ENCODE peak calls at places on chromosome 17, in six cellular contexts. B is ovary, F is uterus, K is adrenal gland, W is H1, G is esophagus squamous epithelium. H is an unnamed sample.

GRCh38 chr17:50462446-50462845 is 6.2 kb downstream of the CHAD start:
- DNase-seq in G (no peak), K (no peak), B (no peak), F (no peak), W (no peak), H (no peak)

GRCh38 chr17:74119960-74120359 is 83.5 kb upstream of the RPL38 start:
- DNase-seq in K (no peak), B (no peak), W (no peak), F (no peak), G (no peak), H (no peak)

GRCh38 chr17:35841505-35841904 is 27.2 kb downstream of the HEATR9 start:
- DNase-seq in W (no peak), B (no peak), F (no peak), K (peak), G (no peak), H (no peak)

GRCh38 chr17:19363460-19364035 is 1.0 kb upstream of the B9D1 start:
- DNase-seq in G (no peak), K (no peak), B (peak), F (no peak), W (no peak), H (peak)

GRCh38 chr17:39236383-39236927 is 10.7 kb upstream of the STAC2 start:
- DNase-seq in B (no peak), K (no peak), W (no peak), G (no peak), F (no peak), H (no peak)

GRCh38 chr17:8963017-8963416 is 2.5 kb downstream of the PIK3R5 start:
- DNase-seq in W (no peak), B (no peak), K (no peak), G (no peak), F (no peak), H (no peak)

GRCh38 chr17:37220609-37220953 is 155.2 kb upstream of the C17orf78 start:
- DNase-seq in G (no peak), B (no peak), K (no peak), F (no peak), W (no peak), H (no peak)

GRCh38 chr17:59607061-59607460 is 12.6 kb upstream of the CLTC start:
- DNase-seq in B (no peak), K (no peak), W (no peak), G (no peak), F (no peak), H (no peak)

GRCh38 chr17:6800422-6801027 is 24.5 kb downstream of the FBXO39 start:
- DNase-seq in G (no peak), W (no peak), B (no peak), F (no peak), K (no peak), H (no peak)

GRCh38 chr17:81712468-81713003 is 452 bp downstream of the SLC25A10 start:
- DNase-seq in G (no peak), K (no peak), W (no peak), F (no peak), B (no peak), H (no peak)

GRCh38 chr17:82959242-82959930 is 119.6 kb upstream of the ZNF750 start:
- DNase-seq in B (no peak), W (no peak), K (no peak), G (no peak), F (no peak), H (no peak)

GRCh38 chr17:69335018-69335417 is 8.1 kb upstream of the ABCA5 start:
- DNase-seq in W (no peak), G (no peak), F (no peak), B (no peak), K (no peak), H (no peak)

GRCh38 chr17:42603318-42603717 is 5.9 kb downstream of the RETREG3 start:
- DNase-seq in G (no peak), B (no peak), W (no peak), K (no peak), F (no peak), H (no peak)

GRCh38 chr17:81918762-81919545 is 978 bp upstream of the SIRT7 start:
- DNase-seq in W (no peak), F (no peak), K (no peak), G (no peak), B (no peak), H (no peak)

GRCh38 chr17:10398352-10398751 is 23.4 kb downstream of the MYH8 start:
- DNase-seq in W (peak), B (no peak), G (no peak), F (no peak), K (no peak), H (no peak)

GRCh38 chr17:73625975-73626706 is 18.1 kb downstream of the SDK2 start:
- DNase-seq in G (no peak), K (no peak), B (no peak), W (no peak), F (no peak), H (peak)

GRCh38 chr17:13204607-13205237 is 186.9 kb upstream of the ELAC2 start:
- DNase-seq in F (no peak), B (no peak), K (no peak), G (no peak), W (no peak), H (no peak)

GRCh38 chr17:11404431-11404830 is 163.4 kb downstream of the SHISA6 start:
- DNase-seq in F (no peak), B (no peak), K (no peak), W (no peak), G (no peak), H (no peak)

GRCh38 chr17:58224315-58224714 is 5.3 kb upstream of the MKS1 start:
- DNase-seq in B (no peak), G (no peak), K (no peak), W (no peak), F (no peak), H (no peak)

GRCh38 chr17:30600830-30601494 is 123.8 kb downstream of the GOSR1 start:
- DNase-seq in K (peak), B (peak), G (no peak), F (no peak), W (no peak), H (peak)

GRCh38 chr17:76208120-76208519 is 32.2 kb downstream of the RNF157 start:
- DNase-seq in G (no peak), B (no peak), F (no peak), W (no peak), K (no peak), H (no peak)

GRCh38 chr17:4515501-4515900 is 16.8 kb downstream of the SPNS2 start:
- DNase-seq in K (no peak), F (no peak), W (no peak), G (no peak), B (no peak), H (no peak)

GRCh38 chr17:69485901-69486643 is 71.6 kb downstream of the MAP2K6 start:
- DNase-seq in F (no peak), B (no peak), W (no peak), G (no peak), K (no peak), H (no peak)

GRCh38 chr17:1229354-1229890 is 40.8 kb upstream of the BHLHA9 start:
- DNase-seq in G (no peak), K (peak), F (no peak), W (no peak), B (peak), H (peak)

GRCh38 chr17:56661906-56662305 is 68.4 kb downstream of the NOG start:
- DNase-seq in K (no peak), G (no peak), W (no peak), B (no peak), F (no peak), H (no peak)

GRCh38 chr17:20008242-20009051 is 712 bp upstream of the SPECC1 start:
- DNase-seq in G (no peak), F (peak), K (no peak), W (no peak), B (peak), H (peak)

GRCh38 chr17:61414141-61414935 is 14.7 kb downstream of the TBX2 start:
- DNase-seq in F (peak), W (no peak), B (peak), G (no peak), K (peak), H (peak)

GRCh38 chr17:48791128-48792032 is 25.6 kb downstream of the TTLL6 start:
- DNase-seq in W (peak), K (peak), F (peak), G (no peak), B (peak), H (peak)

GRCh38 chr17:3704931-3705717 is 9.2 kb upstream of the P2RX5 start:
- DNase-seq in K (no peak), W (no peak), F (no peak), B (no peak), G (no peak), H (no peak)

GRCh38 chr17:30426292-30426691 is 47.6 kb downstream of the CPD start:
- DNase-seq in F (no peak), W (no peak), G (no peak), K (no peak), B (no peak), H (no peak)

GRCh38 chr17:35313875-35314409 is 59.5 kb downstream of the SLFN11 start:
- DNase-seq in F (peak), G (no peak), K (peak), B (peak), W (no peak), H (peak)

GRCh38 chr17:17467720-17468119 is 9.1 kb upstream of the MED9 start:
- DNase-seq in B (no peak), W (no peak), F (no peak), K (peak), G (no peak), H (no peak)

GRCh38 chr17:57436565-57436964 is 180.2 kb downstream of the MSI2 start:
- DNase-seq in K (no peak), B (no peak), F (no peak), G (no peak), W (no peak), H (no peak)

GRCh38 chr17:81713004-81713555 is 996 bp downstream of the SLC25A10 start:
- DNase-seq in W (no peak), F (no peak), G (no peak), B (peak), K (no peak), H (no peak)

GRCh38 chr17:74334393-74335039 is 8.5 kb downstream of the KIF19 start:
- DNase-seq in F (no peak), W (no peak), G (no peak), K (no peak), B (no peak), H (no peak)

GRCh38 chr17:18225121-18225561 is 294 bp upstream of the LLGL1 start:
- DNase-seq in G (peak), W (peak), F (peak), B (peak), K (peak), H (peak)

GRCh38 chr17:36608280-36608679 is 6.9 kb downstream of the MRM1 start:
- DNase-seq in B (no peak), K (no peak), F (no peak), G (no peak), W (no peak), H (no peak)

GRCh38 chr17:66337866-66338472 is 35.6 kb downstream of the PRKCA start:
- DNase-seq in W (no peak), G (no peak), K (no peak), B (no peak), F (no peak), H (no peak)

GRCh38 chr17:78839762-78840529 is 668 bp downstream of the USP36 start:
- DNase-seq in B (no peak), K (peak), W (no peak), F (no peak), G (no peak), H (peak)
- TF ChIP-seq POLR2A in B (no peak), K (peak), W (no peak), F (no peak), G (no peak), H (no peak)

GRCh38 chr17:79922798-79923197 is 83.6 kb upstream of the CBX4 start:
- DNase-seq in K (no peak), W (no peak), B (no peak), F (no peak), G (no peak), H (no peak)

GRCh38 chr17:79923974-79924638 is 84.9 kb upstream of the CBX4 start:
- DNase-seq in W (peak), K (no peak), G (no peak), F (no peak), B (peak), H (no peak)

GRCh38 chr17:79925242-79925957 is 86.2 kb upstream of the CBX4 start:
- DNase-seq in F (no peak), K (peak), G (no peak), B (peak), W (no peak), H (peak)

GRCh38 chr17:79926002-79926307 is 86.7 kb upstream of the CBX4 start:
- DNase-seq in W (no peak), K (no peak), G (no peak), F (no peak), B (no peak), H (no peak)

DNA sequence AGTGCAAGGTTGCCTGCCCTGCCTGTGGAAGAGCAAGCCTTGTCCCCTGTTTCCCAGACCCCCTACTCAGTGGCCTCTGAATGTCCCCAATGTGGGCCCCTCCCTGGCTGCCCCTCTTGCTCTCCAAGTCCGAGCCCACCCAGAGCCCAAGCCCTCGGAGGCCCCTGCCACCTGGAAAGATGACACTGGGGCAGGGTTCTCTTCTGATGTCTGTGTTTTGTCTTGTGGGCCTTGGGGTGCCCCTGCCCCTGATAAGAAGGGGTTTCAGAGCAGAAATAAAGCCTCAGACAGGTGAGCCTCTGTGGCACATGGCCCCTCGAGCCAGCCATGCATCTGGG is 85.4 kb upstream of the CBX4 start:
- DNase-seq in B (no peak), W (no peak), F (no peak), G (no peak), K (no peak), H (no peak)
- H3K27ac ChIP-seq in B (no peak), W (no peak), F (no peak), G (no peak), K (no peak), H (no peak)

DNA sequence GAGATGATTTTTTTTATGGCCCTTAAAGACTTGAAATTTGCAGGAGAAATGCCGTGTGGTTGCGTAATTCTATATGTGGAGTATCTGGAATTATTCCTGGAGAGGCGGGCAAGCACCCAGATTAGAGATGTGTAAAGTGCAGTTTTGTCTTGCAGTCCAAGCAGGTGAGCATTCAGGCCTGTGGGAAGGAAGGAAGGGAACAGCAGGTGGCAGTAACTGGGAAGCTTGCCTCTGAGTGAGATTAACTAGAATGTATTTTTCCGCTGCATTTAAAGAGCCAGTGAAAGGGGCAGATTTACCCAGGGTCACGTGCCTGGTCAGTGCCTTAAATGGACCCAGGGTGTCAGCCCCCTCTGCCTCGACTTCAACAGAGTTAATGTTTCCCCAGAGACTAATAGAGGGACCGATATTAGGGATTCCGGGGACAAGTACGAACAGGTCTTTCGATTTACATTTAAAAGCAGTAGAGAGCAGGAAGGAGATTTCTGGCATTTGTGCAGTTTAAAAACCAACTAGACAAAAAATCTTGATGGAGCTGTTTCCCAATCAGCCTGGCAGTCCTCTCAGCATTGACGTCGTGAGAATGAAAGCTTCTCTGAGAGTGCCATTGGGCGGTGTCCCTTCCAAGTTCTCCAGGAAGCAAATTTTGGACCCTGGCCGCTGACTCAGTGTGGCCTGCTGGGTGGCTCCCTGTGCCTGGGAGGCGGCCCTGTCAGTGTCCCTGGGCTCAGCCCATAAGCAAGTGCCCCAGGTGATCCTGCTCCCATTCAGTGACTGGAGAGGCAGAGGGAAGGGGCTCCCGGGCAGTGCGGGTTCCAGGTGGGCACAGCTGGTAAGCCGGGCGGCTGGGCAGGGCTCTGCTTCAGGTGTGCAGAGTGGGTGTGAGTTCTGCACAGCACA is 38.2 kb downstream of the KSR1 start:
- DNase-seq in K (peak), W (no peak), G (no peak), F (peak), B (no peak), H (peak)
- TF ChIP-seq CTCF in K (no peak), W (peak), G (peak), F (peak), B (no peak), H (peak)

GRCh38 chr17:80426671-80427326 is 11.8 kb downstream of the ENDOV start:
- DNase-seq in K (peak), G (no peak), F (peak), W (peak), B (peak), H (peak)
- TF ChIP-seq POLR2A in K (no peak), G (no peak), F (no peak), W (no peak), B (no peak), H (no peak)

DNA sequence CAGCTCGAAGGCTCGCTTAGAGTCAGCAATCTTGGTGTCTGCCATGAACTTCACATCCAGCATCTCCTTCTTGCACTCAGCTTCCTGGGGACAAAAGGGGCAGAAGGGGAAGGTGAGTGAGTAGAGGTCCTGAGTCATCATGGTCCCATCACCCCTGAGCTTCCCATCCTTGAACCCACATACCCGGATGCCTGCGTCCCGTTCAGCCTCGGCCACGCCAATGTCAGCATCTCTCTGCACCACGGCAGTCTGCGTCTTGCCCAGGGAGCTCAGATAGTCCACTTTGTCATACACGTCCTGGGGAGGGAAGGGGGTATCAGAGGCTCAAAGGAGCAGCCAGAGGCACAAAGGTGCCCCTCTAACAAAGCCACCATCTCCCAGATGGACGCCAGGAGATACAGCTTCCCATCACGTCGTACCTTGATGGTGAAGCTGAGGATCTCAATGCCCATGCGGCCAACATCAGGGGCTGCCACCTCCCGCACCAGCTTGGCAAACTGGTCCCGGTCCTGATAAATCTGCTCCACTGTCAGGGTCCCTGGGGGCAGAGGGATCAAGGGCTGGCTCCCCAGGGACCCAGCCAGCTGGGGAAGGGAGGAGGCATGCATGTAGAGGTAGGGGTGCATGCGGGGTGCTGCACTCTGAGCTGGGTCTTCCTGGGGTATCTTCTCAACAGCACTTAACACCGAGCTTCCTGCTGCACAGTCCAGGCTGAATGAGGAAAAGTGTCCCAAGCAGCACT is 15.2 kb downstream of the FLOT2 start:
- DNase-seq in K (no peak), W (no peak), G (no peak), F (no peak), B (no peak), H (no peak)
- H3K27ac ChIP-seq in K (no peak), W (no peak), G (no peak), F (no peak), B (no peak), H (no peak)

DNA sequence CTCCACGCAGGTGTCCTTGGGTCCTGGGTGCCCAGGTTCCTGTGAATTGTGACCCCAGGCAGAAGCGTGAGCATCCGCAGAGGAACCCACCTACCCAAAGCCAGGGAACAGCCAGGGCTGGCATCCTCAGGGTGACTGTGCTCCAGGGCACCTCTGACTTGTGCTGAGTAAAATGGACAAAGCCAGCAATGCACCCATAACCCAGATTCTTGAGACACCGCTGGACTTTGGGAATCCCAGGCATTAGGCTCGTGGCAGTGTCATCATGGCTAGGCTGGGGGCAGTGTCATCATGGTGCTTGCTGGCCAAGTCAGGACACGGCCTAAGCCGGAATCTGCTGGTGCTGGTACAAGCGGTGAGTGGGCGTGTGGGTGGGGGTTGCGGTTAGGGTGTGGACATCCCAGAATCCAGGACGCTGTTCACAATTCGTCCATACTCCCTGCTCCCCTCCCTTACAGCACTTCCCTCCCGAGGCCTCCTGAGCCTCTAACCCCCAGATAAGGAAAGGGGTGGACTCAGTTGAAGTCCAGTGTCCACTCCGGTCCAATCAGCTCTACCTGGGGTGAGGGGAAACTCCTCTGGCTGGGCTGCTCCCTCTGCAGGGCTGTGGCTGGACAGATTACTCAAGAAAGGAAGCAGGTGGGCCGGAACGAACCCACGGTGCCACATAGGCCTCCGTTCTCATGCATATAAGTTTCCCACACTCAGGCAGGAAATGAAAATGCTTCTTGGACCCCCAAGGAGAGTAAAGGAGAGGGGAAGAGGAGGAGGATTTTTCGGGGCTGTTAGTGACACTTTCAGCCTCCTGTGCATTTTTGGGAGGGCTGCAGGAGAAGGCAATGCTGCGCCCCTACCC is 138.9 kb downstream of the SEC14L1 start:
- DNase-seq in K (no peak), F (no peak), W (no peak), G (no peak), B (no peak), H (no peak)
- TF ChIP-seq CTCF in K (no peak), F (no peak), W (no peak), G (no peak), B (no peak), H (no peak)

DNA sequence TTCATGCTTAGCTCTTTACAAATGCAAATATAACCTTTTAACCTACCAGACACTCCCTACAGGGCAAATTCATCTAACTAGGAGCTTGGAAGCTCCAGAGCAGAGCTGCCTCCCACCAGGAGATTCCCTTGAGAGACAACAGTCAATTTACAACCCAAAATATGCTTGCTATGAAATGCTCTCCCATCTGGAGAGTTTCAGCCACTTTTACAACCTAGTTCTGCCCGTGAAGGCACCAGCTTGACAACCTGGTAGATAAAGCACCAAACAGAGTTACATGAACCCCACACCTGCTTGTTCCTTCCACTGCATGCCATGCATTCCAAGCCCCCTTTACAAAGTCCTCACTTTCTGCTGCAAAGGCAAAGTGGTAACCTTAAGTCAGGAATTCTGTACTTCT is 215.3 kb upstream of the KIF2B start:
- DNase-seq in K (no peak), G (no peak), W (peak), B (no peak), F (no peak), H (no peak)
- TF ChIP-seq POLR2A in K (no peak), G (no peak), W (no peak), B (no peak), F (no peak), H (no peak)

H was measured in heart left ventricle.